ENCODE peak calls at places on chromosomes 3 and 15, in six cellular contexts. M, X, Q, E, C and T are unnamed samples.

GRCh38 chr3:189724366-189724765 is 93.2 kb downstream of the TP63 start:
- DNase-seq in X (peak), E (no peak), M (no peak), C (no peak), Q (no peak), T (no peak)

GRCh38 chr3:27990837-27991236 is 250.6 kb upstream of the CMC1 start:
- DNase-seq in C (no peak), M (no peak), Q (no peak), E (no peak), X (no peak), T (no peak)

GRCh38 chr15:55496716-55497115 is 11.3 kb downstream of the DNAAF4 start:
- DNase-seq in X (no peak), C (no peak), Q (no peak), M (no peak), E (no peak), T (no peak)

GRCh38 chr3:29926391-29926790 is 645.5 kb downstream of the RBMS3 start:
- DNase-seq in Q (no peak), M (no peak), E (no peak), C (no peak), X (no peak), T (no peak)

GRCh38 chr3:69948246-69948862 is 51.2 kb upstream of the SAMMSON start:
- DNase-seq in C (no peak), M (no peak), E (peak), Q (peak), X (peak), T (peak)

GRCh38 chr15:60070838-60071493 is 66.9 kb downstream of the FOXB1 start:
- DNase-seq in M (no peak), Q (no peak), E (peak), C (no peak), X (no peak), T (no peak)

GRCh38 chr15:44215594-44215993 is 20.5 kb upstream of the FRMD5 start:
- DNase-seq in M (no peak), X (no peak), Q (no peak), C (no peak), E (no peak), T (no peak)

GRCh38 chr3:152272771-152273242 is 4.1 kb downstream of the MBNL1 start:
- DNase-seq in C (no peak), M (peak), Q (no peak), E (no peak), X (no peak), T (no peak)

GRCh38 chr3:40869939-40870338 is 329.4 kb upstream of the CTNNB1 start:
- DNase-seq in X (no peak), Q (no peak), C (no peak), E (no peak), M (no peak), T (no peak)